ENCODE peak calls at places on chromosomes 5 and 9, in six cellular contexts. X is COLO829; N is activated T-cell treated with anti-CD3 and anti-CD28 coated beads, Interleukin-2, amount 50 U/mL, for 48 hours; E is M059J; W is HuH-7.5; B is activated CD8-positive, alpha-beta memory T cell treated with anti-CD3 and anti-CD28 coated beads, Interleukin-2, amount 10 ng/mL, durations not matched to agents 7 days and 5 days. Z is an unnamed sample.

GRCh38 chr9:79694676-79695400 is 123.1 kb downstream of the TLE4 start:
- DNase-seq in X (no peak), N (no peak), E (peak; percentile 88), W (no peak), B (no peak), Z (no peak)

GRCh38 chr9:120383611-120383998 is 196.4 kb downstream of the CDK5RAP2 start:
- DNase-seq in X (no peak), N (no peak), E (no peak), W (no peak), B (no peak), Z (no peak)

GRCh38 chr5:96595300-96596090 is 66.7 kb upstream of the CAST start:
- DNase-seq in X (no peak), N (no peak), E (peak; percentile 41), W (peak; percentile 13), B (no peak), Z (peak; percentile 5)

GRCh38 chr5:134446938-134447337 is 35.3 kb upstream of the CDKN2AIPNL start:
- DNase-seq in X (no peak), N (no peak), E (peak; percentile 21), W (no peak), B (no peak), Z (no peak)

GRCh38 chr9:100485196-100485595 is 12.2 kb downstream of the TMEFF1 start:
- DNase-seq in X (no peak), N (no peak), E (no peak), W (no peak), B (no peak), Z (no peak)

GRCh38 chr5:164359931-164360290 is 854.5 kb downstream of the MAT2B start:
- DNase-seq in X (no peak), N (no peak), E (no peak), W (no peak), B (no peak), Z (no peak)

GRCh38 chr5:151662805-151663204 is 23.9 kb downstream of the SPARC start:
- DNase-seq in X (no peak), N (no peak), E (no peak), W (no peak), B (no peak), Z (no peak)

GRCh38 chr9:76049341-76049740 is 158.9 kb downstream of the PCSK5 start:
- DNase-seq in X (no peak), N (no peak), E (no peak), W (peak; percentile 15), B (no peak), Z (no peak)

GRCh38 chr5:128014578-128014977 is 69.0 kb upstream of the SLC12A2 start:
- DNase-seq in X (no peak), N (no peak), E (no peak), W (no peak), B (no peak), Z (no peak)